ENCODE peak calls at places on chromosomes 13 and 19, in seven cellular contexts. One of them, this sample, is unnamed.

GRCh38 chr13:94433055-94433947 is 46.2 kb downstream of the DCT start:
- DNase-seq in ascending aorta: no peak
- DNase-seq in hepatocyte: peak; percentile 83
- DNase-seq in mesendoderm: peak; percentile 89
- DNase-seq in adrenal gland: no peak
- DNase-seq in mammary epithelial cell: no peak
- DNase-seq in breast epithelium: no peak
- DNase-seq in this sample: peak; percentile 78

GRCh38 chr13:113074401-113074800 is 31.2 kb upstream of the F7 start:
- DNase-seq in mammary epithelial cell: no peak
- DNase-seq in ascending aorta: no peak
- DNase-seq in mesendoderm: no peak
- DNase-seq in hepatocyte: no peak
- DNase-seq in adrenal gland: no peak
- DNase-seq in breast epithelium: no peak
- DNase-seq in this sample: no peak

GRCh38 chr13:86584301-86584700 is 785.1 kb upstream of the SLITRK6 start:
- DNase-seq in mesendoderm: no peak
- DNase-seq in ascending aorta: no peak
- DNase-seq in mammary epithelial cell: no peak
- DNase-seq in adrenal gland: no peak
- DNase-seq in breast epithelium: no peak
- DNase-seq in hepatocyte: no peak
- DNase-seq in this sample: no peak

GRCh38 chr13:112182831-112183543 is 116.0 kb downstream of the SOX1 start:
- DNase-seq in breast epithelium: no peak
- DNase-seq in mesendoderm: no peak
- DNase-seq in mammary epithelial cell: no peak
- DNase-seq in adrenal gland: no peak
- DNase-seq in hepatocyte: peak; percentile 18
- DNase-seq in ascending aorta: no peak
- DNase-seq in this sample: peak; percentile 36

GRCh38 chr19:17243854-17244617 is 1.7 kb downstream of the NR2F6 start:
- DNase-seq in breast epithelium: no peak
- DNase-seq in hepatocyte: peak; percentile 73
- DNase-seq in mesendoderm: peak; percentile 79
- DNase-seq in ascending aorta: peak; percentile 76
- DNase-seq in mammary epithelial cell: peak; percentile 31
- DNase-seq in adrenal gland: peak; percentile 72
- DNase-seq in this sample: peak; percentile 85

GRCh38 chr19:15412832-15413231 is 6.0 kb downstream of the AKAP8L start:
- DNase-seq in ascending aorta: no peak
- DNase-seq in adrenal gland: no peak
- DNase-seq in hepatocyte: peak; percentile 9
- DNase-seq in mammary epithelial cell: no peak
- DNase-seq in breast epithelium: no peak
- DNase-seq in mesendoderm: peak; percentile 29
- DNase-seq in this sample: peak; percentile 62

GRCh38 chr19:10583021-10583776 is 3.9 kb downstream of the AP1M2 start:
- DNase-seq in mesendoderm: peak; percentile 65
- DNase-seq in ascending aorta: no peak
- DNase-seq in mammary epithelial cell: no peak
- DNase-seq in adrenal gland: peak; percentile 80
- DNase-seq in hepatocyte: no peak
- DNase-seq in breast epithelium: no peak
- DNase-seq in this sample: peak; percentile 64

GRCh38 chr13:94711561-94712286 is 621 bp downstream of the SOX21 start:
- DNase-seq in adrenal gland: no peak
- DNase-seq in hepatocyte: peak; percentile 46
- DNase-seq in breast epithelium: no peak
- DNase-seq in mesendoderm: peak; percentile 59
- DNase-seq in mammary epithelial cell: peak; percentile 37
- DNase-seq in ascending aorta: no peak
- DNase-seq in this sample: no peak

GRCh38 chr19:12314553-12314952 is 18.9 kb downstream of the ZNF563 start:
- DNase-seq in mesendoderm: no peak
- DNase-seq in mammary epithelial cell: no peak
- DNase-seq in adrenal gland: no peak
- DNase-seq in breast epithelium: no peak
- DNase-seq in hepatocyte: peak; percentile 30
- DNase-seq in ascending aorta: no peak
- DNase-seq in this sample: no peak

GRCh38 chr13:95677564-95678386 is 836 bp downstream of the DNAJC3 start:
- DNase-seq in mesendoderm: peak; percentile 31
- DNase-seq in mammary epithelial cell: peak; percentile 28
- DNase-seq in breast epithelium: peak; percentile 44
- DNase-seq in adrenal gland: no peak
- DNase-seq in hepatocyte: peak; percentile 25
- DNase-seq in ascending aorta: no peak
- DNase-seq in this sample: no peak

GRCh38 chr19:4064073-4064550 is 2.6 kb downstream of the ZBTB7A start:
- DNase-seq in adrenal gland: peak; percentile 47
- DNase-seq in breast epithelium: no peak
- DNase-seq in hepatocyte: peak; percentile 54
- DNase-seq in mammary epithelial cell: no peak
- DNase-seq in mesendoderm: no peak
- DNase-seq in ascending aorta: no peak
- DNase-seq in this sample: peak; percentile 68

GRCh38 chr19:55113570-55114039 is 3.8 kb downstream of the PPP1R12C start:
- DNase-seq in adrenal gland: peak; percentile 89
- DNase-seq in mammary epithelial cell: peak; percentile 16
- DNase-seq in breast epithelium: peak; percentile 78
- DNase-seq in mesendoderm: peak; percentile 99
- DNase-seq in hepatocyte: peak; percentile 95
- DNase-seq in ascending aorta: peak; percentile 96
- DNase-seq in this sample: peak; percentile 89

GRCh38 chr19:17286263-17286662 is 4.6 kb downstream of the ANKLE1 start:
- DNase-seq in hepatocyte: no peak
- DNase-seq in adrenal gland: no peak
- DNase-seq in mammary epithelial cell: no peak
- DNase-seq in breast epithelium: no peak
- DNase-seq in ascending aorta: no peak
- DNase-seq in mesendoderm: no peak
- DNase-seq in this sample: no peak

GRCh38 chr19:48578891-48579290 is 26.9 kb downstream of the SULT2B1 start:
- DNase-seq in hepatocyte: no peak
- DNase-seq in adrenal gland: no peak
- DNase-seq in mesendoderm: no peak
- DNase-seq in breast epithelium: no peak
- DNase-seq in mammary epithelial cell: no peak
- DNase-seq in ascending aorta: no peak
- DNase-seq in this sample: no peak

GRCh38 chr13:75365724-75366173 is 116.2 kb downstream of the TBC1D4 start:
- DNase-seq in ascending aorta: no peak
- DNase-seq in breast epithelium: no peak
- DNase-seq in hepatocyte: no peak
- DNase-seq in mammary epithelial cell: peak; percentile 94
- DNase-seq in adrenal gland: no peak
- DNase-seq in mesendoderm: peak; percentile 35
- DNase-seq in this sample: no peak

GRCh38 chr13:107079423-107080099 is 511.6 kb upstream of the ARGLU1 start:
- DNase-seq in breast epithelium: no peak
- DNase-seq in mammary epithelial cell: no peak
- DNase-seq in adrenal gland: no peak
- DNase-seq in hepatocyte: no peak
- DNase-seq in mesendoderm: no peak
- DNase-seq in ascending aorta: no peak
- DNase-seq in this sample: no peak

GRCh38 chr13:103788061-103788652 is 721.9 kb upstream of the SLC10A2 start:
- DNase-seq in hepatocyte: peak; percentile 25
- DNase-seq in breast epithelium: no peak
- DNase-seq in adrenal gland: peak; percentile 18
- DNase-seq in mammary epithelial cell: no peak
- DNase-seq in mesendoderm: peak; percentile 61
- DNase-seq in ascending aorta: no peak
- DNase-seq in this sample: peak; percentile 68

GRCh38 chr19:12265921-12266704 is 28.6 kb downstream of the ZNF44 start:
- DNase-seq in hepatocyte: no peak
- DNase-seq in mammary epithelial cell: no peak
- DNase-seq in ascending aorta: no peak
- DNase-seq in adrenal gland: no peak
- DNase-seq in breast epithelium: no peak
- DNase-seq in mesendoderm: no peak
- DNase-seq in this sample: no peak

GRCh38 chr13:107301724-107302374 is 733.9 kb upstream of the ARGLU1 start:
- DNase-seq in adrenal gland: no peak
- DNase-seq in mesendoderm: peak; percentile 56
- DNase-seq in breast epithelium: no peak
- DNase-seq in ascending aorta: no peak
- DNase-seq in mammary epithelial cell: no peak
- DNase-seq in hepatocyte: no peak
- DNase-seq in this sample: no peak

GRCh38 chr13:52406629-52407028 is 657 bp upstream of the THSD1 start:
- DNase-seq in mammary epithelial cell: no peak
- DNase-seq in adrenal gland: no peak
- DNase-seq in ascending aorta: no peak
- DNase-seq in breast epithelium: no peak
- DNase-seq in hepatocyte: no peak
- DNase-seq in mesendoderm: no peak
- DNase-seq in this sample: no peak

GRCh38 chr13:24033527-24034302 is 126.8 kb upstream of the SPATA13 start:
- DNase-seq in mammary epithelial cell: no peak
- DNase-seq in ascending aorta: no peak
- DNase-seq in hepatocyte: no peak
- DNase-seq in adrenal gland: no peak
- DNase-seq in mesendoderm: no peak
- DNase-seq in breast epithelium: no peak
- DNase-seq in this sample: no peak

GRCh38 chr19:38386300-38386967 is 1.4 kb downstream of the GGN start:
- DNase-seq in hepatocyte: peak; percentile 26
- DNase-seq in ascending aorta: no peak
- DNase-seq in adrenal gland: no peak
- DNase-seq in mammary epithelial cell: no peak
- DNase-seq in breast epithelium: no peak
- DNase-seq in mesendoderm: no peak
- DNase-seq in this sample: peak; percentile 74
- H3K4me3 ChIP-seq in hepatocyte: no peak overlapping the region
- H3K4me3 ChIP-seq in ascending aorta: peak overlapping the region; percentile 94
- H3K4me3 ChIP-seq in adrenal gland: no peak overlapping the region
- H3K4me3 ChIP-seq in mammary epithelial cell: no peak overlapping the region
- H3K4me3 ChIP-seq in breast epithelium: peak overlapping the region; percentile 74
- H3K4me3 ChIP-seq in mesendoderm: no peak overlapping the region
- H3K4me3 ChIP-seq in this sample: no peak overlapping the region

GRCh38 chr13:45327253-45327954 is 13.6 kb downstream of the TPT1 start:
- DNase-seq in adrenal gland: no peak
- DNase-seq in breast epithelium: no peak
- DNase-seq in mesendoderm: no peak
- DNase-seq in mammary epithelial cell: peak; percentile 58
- DNase-seq in hepatocyte: no peak
- DNase-seq in ascending aorta: no peak
- DNase-seq in this sample: no peak
- H3K4me1 ChIP-seq in adrenal gland: peaks cover 26% of the 10 kb centered on the region
- H3K4me1 ChIP-seq in breast epithelium: no peaks in the 10 kb centered on the region
- H3K4me1 ChIP-seq in mesendoderm: peaks cover 1% of the 10 kb centered on the region
- H3K4me1 ChIP-seq in mammary epithelial cell: peaks cover 59% of the 10 kb centered on the region
- H3K4me1 ChIP-seq in hepatocyte: no peaks in the 10 kb centered on the region
- H3K4me1 ChIP-seq in ascending aorta: peaks cover 15% of the 10 kb centered on the region
- H3K4me1 ChIP-seq in this sample: no peaks in the 10 kb centered on the region

GRCh38 chr19:39518975-39519374 is 4.0 kb downstream of the SELENOV start:
- DNase-seq in adrenal gland: no peak
- DNase-seq in breast epithelium: no peak
- DNase-seq in mesendoderm: no peak
- DNase-seq in ascending aorta: no peak
- DNase-seq in mammary epithelial cell: no peak
- DNase-seq in hepatocyte: no peak
- DNase-seq in this sample: peak; percentile 75
- H3K4me3 ChIP-seq in adrenal gland: no peak overlapping the region
- H3K4me3 ChIP-seq in breast epithelium: no peak overlapping the region
- H3K4me3 ChIP-seq in mesendoderm: no peak overlapping the region
- H3K4me3 ChIP-seq in ascending aorta: no peak overlapping the region
- H3K4me3 ChIP-seq in mammary epithelial cell: no peak overlapping the region
- H3K4me3 ChIP-seq in hepatocyte: no peak overlapping the region
- H3K4me3 ChIP-seq in this sample: no peak overlapping the region

DNA sequence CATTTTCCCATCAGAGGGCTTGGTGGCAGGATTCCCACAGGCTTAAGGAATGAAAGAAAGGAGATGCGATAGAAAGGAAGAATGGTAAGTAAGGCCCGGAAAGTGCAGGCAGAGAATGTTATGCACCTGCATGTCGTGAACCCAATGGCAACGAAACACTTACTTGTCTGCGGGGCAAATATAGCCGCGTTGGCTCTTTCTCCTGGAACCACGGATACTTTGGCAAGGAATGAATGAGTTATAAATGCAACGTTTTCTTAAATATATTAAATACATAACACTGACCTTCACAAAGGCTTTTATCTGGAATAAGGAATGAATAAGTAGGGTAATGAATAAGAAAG is 192.1 kb downstream of the KATNAL1 start:
- DNase-seq in breast epithelium: no peak
- DNase-seq in ascending aorta: no peak
- DNase-seq in adrenal gland: no peak
- DNase-seq in mesendoderm: no peak
- DNase-seq in mammary epithelial cell: no peak
- DNase-seq in hepatocyte: no peak
- DNase-seq in this sample: no peak
- H3K4me1 ChIP-seq in breast epithelium: peaks cover 22% of the 10 kb centered on the region
- H3K4me1 ChIP-seq in ascending aorta: no peaks in the 10 kb centered on the region
- H3K4me1 ChIP-seq in adrenal gland: peaks cover 5% of the 10 kb centered on the region
- H3K4me1 ChIP-seq in mesendoderm: peaks cover 7% of the 10 kb centered on the region
- H3K4me1 ChIP-seq in mammary epithelial cell: peaks cover 24% of the 10 kb centered on the region
- H3K4me1 ChIP-seq in hepatocyte: peaks cover 30% of the 10 kb centered on the region
- H3K4me1 ChIP-seq in this sample: peaks cover 23% of the 10 kb centered on the region

DNA sequence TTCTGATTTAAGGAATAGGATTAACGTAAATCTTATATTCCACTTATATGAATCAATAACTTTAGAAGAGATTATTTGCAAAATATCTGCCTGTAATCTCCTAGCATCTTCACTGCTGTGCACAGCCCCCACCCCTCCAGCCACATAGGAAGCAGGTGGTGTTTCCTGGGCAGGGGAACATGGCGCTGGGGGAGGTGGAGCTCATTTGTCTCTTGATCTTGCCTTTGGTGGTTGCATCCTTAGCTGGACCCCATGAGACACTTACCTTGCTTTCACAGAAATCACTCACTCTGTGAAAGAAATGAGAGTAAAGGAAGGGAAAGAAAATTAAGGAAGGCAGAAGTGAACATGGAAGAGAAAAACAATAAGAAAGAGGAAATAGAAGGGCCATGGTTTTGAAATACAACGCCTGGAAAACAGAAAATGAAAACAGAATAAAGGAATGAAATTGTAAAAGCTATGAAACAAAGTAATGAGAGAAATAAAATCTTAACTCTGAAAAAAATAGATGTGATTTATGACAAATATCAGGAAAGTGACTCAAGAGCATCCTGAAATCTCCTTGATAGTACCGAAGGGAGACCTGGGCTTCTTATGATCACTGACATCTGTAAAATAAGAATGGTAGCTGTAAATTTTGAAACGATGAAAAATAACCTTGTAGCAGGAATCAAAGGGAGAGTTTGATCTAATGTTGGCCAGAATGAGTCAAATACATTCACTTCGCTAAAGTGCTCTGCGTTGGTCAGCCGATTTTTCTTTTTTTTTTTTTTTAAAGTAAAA is 17.2 kb upstream of the RNASEH2B start:
- DNase-seq in mesendoderm: no peak
- DNase-seq in mammary epithelial cell: no peak
- DNase-seq in ascending aorta: no peak
- DNase-seq in breast epithelium: no peak
- DNase-seq in adrenal gland: no peak
- DNase-seq in hepatocyte: no peak
- DNase-seq in this sample: no peak
- H3K4me3 ChIP-seq in mesendoderm: no peak overlapping the region
- H3K4me3 ChIP-seq in mammary epithelial cell: no peak overlapping the region
- H3K4me3 ChIP-seq in ascending aorta: no peak overlapping the region
- H3K4me3 ChIP-seq in breast epithelium: no peak overlapping the region
- H3K4me3 ChIP-seq in adrenal gland: no peak overlapping the region
- H3K4me3 ChIP-seq in hepatocyte: no peak overlapping the region
- H3K4me3 ChIP-seq in this sample: no peak overlapping the region